ENCODE peak calls at places on chromosomes 13 and 19, in four cellular contexts. M is A549, A is fibroblast of mammary gland, L is brain microvascular endothelial cell. Y is an unnamed sample.

GRCh38 chr19:35206379-35206778 is 22.2 kb downstream of the FAM187B start:
- DNase-seq in M (no peak), A (no peak), L (no peak), Y (no peak)

GRCh38 chr13:75489502-75490263 is 7.7 kb upstream of the TBC1D4 start:
- DNase-seq in M (no peak), A (peak), L (no peak), Y (peak)

GRCh38 chr19:38665219-38665931 is 17.9 kb downstream of the ACTN4 start:
- DNase-seq in M (no peak), A (no peak), L (no peak), Y (no peak)

GRCh38 chr13:23567792-23568480 is 2.3 kb upstream of the TNFRSF19 start:
- DNase-seq in M (no peak), A (no peak), L (peak), Y (peak)

GRCh38 chr19:38700350-38700932 is 43.8 kb downstream of the CAPN12 start:
- DNase-seq in M (no peak), A (no peak), L (no peak), Y (no peak)

GRCh38 chr19:14112809-14113385 is 4.7 kb downstream of the PRKACA start:
- DNase-seq in M (no peak), A (no peak), L (no peak), Y (no peak)

GRCh38 chr13:95497307-95497943 is 55.1 kb upstream of the CLDN10 start:
- DNase-seq in M (no peak), A (no peak), L (no peak), Y (no peak)

GRCh38 chr19:4955274-4955673 is 13.6 kb upstream of the KDM4B start:
- DNase-seq in M (no peak), A (no peak), L (no peak), Y (no peak)

GRCh38 chr19:42090687-42091086 is 14.7 kb downstream of the ZNF574 start:
- DNase-seq in M (no peak), A (no peak), L (no peak), Y (no peak)

GRCh38 chr19:27966390-27966816 is 1246.5 kb downstream of the UQCRFS1 start:
- DNase-seq in M (no peak), A (peak), L (no peak), Y (peak)

GRCh38 chr19:16444273-16444597 is 27.5 kb downstream of the EPS15L1 start:
- DNase-seq in M (no peak), A (no peak), L (no peak), Y (no peak)

GRCh38 chr13:102136735-102137296 is 265.0 kb downstream of the FGF14 start:
- DNase-seq in M (no peak), A (peak), L (no peak), Y (no peak)

GRCh38 chr19:2453431-2454025 is 3.2 kb downstream of the LMNB2 start:
- DNase-seq in M (no peak), A (no peak), L (no peak), Y (no peak)

GRCh38 chr19:2446390-2446789 is 10.4 kb downstream of the LMNB2 start:
- DNase-seq in M (no peak), A (no peak), L (no peak), Y (no peak)

GRCh38 chr19:2451138-2451537 is 5.6 kb downstream of the LMNB2 start:
- DNase-seq in M (no peak), A (no peak), L (no peak), Y (no peak)

GRCh38 chr19:2451741-2452140 is 5.0 kb downstream of the LMNB2 start:
- DNase-seq in M (no peak), A (no peak), L (no peak), Y (no peak)

DNA sequence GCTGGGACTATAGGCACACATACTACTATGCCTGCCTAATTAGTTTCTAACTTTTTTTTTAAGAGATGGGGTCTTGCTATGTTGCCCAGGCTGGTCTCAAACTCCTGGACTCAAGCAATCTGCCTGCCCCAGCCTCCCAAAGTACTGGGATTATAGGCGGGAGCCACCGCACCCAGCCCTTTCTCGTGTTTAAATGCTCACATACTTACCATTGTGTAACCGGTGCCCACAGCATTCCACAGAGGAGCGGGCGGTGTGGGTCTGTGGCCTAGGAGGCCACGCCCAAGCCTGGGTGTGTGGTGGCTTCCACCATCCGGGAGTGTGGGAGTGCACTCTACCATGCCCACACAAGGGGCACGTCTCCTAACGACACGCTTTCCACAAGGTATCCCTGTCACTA is 7.7 kb downstream of the LMNB2 start:
- DNase-seq in M (no peak), A (no peak), L (no peak), Y (peak)
- TF ChIP-seq CTCF in M (no peak), A (no peak), L (no peak), Y (no peak)

DNA sequence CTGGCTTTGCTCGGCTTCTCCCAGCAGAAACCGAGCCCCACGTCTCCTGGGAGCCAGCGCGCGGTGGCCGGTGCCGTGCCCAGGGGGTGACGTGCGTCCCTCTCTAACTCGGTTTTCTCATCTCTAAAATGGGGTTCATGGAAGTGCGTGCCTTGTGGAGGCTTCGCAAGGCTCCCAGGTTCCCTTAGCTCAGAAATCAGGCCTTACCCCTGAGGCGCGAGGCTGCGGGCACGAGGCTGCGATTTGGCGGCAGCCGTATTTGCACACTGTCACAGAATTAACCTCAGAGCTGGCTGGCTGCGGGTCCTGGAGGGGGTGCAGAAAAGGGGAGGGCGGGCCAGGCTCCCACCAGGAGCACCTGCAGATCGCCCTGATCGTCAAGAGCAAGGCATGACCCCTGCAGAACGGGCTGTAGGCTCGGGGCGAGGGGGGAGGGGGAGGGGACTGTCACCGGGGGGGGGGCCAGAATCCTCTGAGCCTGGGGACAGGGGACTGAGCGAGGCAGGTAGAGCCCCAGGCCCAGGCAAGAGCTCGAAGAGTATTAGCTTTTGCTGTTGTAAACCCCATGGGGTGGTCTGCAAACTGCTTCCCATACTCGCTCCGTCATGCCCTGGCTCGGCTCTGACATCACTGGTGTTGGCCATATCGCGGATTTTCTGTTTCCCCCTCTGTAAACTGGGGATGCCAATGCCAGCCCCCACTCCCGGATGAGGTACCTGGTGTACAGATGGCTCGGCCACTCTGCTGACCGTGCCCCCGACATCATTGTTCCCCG is 62.2 kb downstream of the CCNE1 start:
- DNase-seq in M (no peak), A (no peak), L (no peak), Y (no peak)
- TF ChIP-seq CTCF in M (peak), A (no peak), L (no peak), Y (no peak)

DNA sequence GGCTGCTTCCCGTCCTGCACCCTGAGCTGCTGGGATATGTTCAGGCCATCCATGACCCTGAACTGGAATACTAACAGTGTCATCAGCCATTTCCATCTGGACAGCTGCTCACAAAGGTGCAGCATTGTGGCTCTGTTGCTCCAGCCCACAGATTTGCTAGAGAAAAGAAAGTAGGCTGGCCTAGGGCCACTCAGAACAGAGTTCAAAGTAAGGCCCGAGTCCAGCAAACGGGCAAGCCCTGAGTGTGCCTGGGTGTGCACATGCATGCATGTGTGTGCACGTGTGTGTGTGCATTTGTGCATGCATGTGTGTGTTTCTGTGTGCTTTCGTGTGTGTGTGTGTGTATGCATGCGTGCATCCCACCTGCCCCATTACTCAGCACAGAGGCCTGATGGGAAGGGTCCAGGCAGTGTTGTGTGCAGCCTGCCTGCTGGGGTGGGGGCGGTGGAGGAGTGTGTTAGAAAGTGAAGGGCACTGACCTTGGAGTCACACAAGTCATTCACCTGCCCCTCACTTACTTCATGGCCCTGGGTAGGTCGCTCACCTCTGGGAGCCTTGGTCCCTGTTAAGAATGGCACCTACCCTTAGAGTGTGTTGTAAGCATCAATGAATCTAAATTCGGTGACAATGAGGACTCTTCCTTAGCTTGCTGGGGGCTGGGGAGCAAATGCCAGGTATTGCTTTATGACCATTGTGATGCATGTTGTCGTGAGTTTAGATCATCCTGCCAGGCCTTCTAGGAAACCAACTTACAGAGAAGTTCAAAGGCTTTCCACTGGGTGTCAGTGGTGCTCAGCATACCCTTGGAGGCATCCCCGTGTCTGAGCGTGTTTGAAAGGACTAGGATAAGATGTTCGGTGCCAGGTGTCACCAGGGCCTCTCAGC is 53.2 kb downstream of the GPR12 start:
- DNase-seq in M (peak), A (peak), L (peak), Y (peak)
- TF ChIP-seq CTCF in M (peak), A (peak), L (peak), Y (peak)

GRCh38 chr13:45921337-45921736 is 69.8 kb upstream of the SIAH3 start:
- DNase-seq in M (no peak), A (no peak), L (no peak), Y (no peak)

GRCh38 chr13:45928843-45929242 is 77.3 kb upstream of the SIAH3 start:
- DNase-seq in M (no peak), A (no peak), L (no peak), Y (no peak)

GRCh38 chr13:45928196-45928595 is 76.6 kb upstream of the SIAH3 start:
- DNase-seq in M (no peak), A (no peak), L (no peak), Y (no peak)

GRCh38 chr13:45925151-45925550 is 73.6 kb upstream of the SIAH3 start:
- DNase-seq in M (no peak), A (peak), L (peak), Y (no peak)
- TF ChIP-seq CTCF in M (no peak), A (peak), L (peak), Y (peak)